ENCODE peak calls at places on chromosome 12, in five cellular contexts. O is PC-9, G is keratinocyte, I is neuronal stem cell, M is PC-3. R is an unnamed sample. For H3K27me3, the result is how much of the 10 kb centered on the place peaks cover.

GRCh38 chr12:62484234-62484633 is 17.6 kb downstream of the MON2 start:
- DNase-seq in O (no peak), G (no peak), I (no peak), M (peak), R (no peak)

GRCh38 chr12:47867496-47867941 is 37.3 kb downstream of the VDR start:
- DNase-seq in O (no peak), G (peak), I (no peak), M (peak), R (no peak)

GRCh38 chr12:78916845-78917480 is 52.4 kb downstream of the SYT1 start:
- DNase-seq in O (peak), G (no peak), I (no peak), M (peak), R (peak)

GRCh38 chr12:71804505-71804904 is 35.1 kb upstream of the TBC1D15 start:
- DNase-seq in O (no peak), G (no peak), I (no peak), M (no peak), R (peak)

GRCh38 chr12:116759783-116760581 is 21.9 kb downstream of the RNFT2 start:
- DNase-seq in O (no peak), G (no peak), I (no peak), M (no peak), R (peak)

GRCh38 chr12:46332260-46332659 is 40.3 kb downstream of the SLC38A2 start:
- DNase-seq in O (no peak), G (no peak), I (no peak), M (peak), R (no peak)

GRCh38 chr12:26273811-26274210 is 78.4 kb downstream of the SSPN start:
- DNase-seq in O (no peak), G (no peak), I (no peak), M (no peak), R (no peak)

GRCh38 chr12:76299536-76300296 is 48.5 kb downstream of the BBS10 start:
- DNase-seq in O (no peak), G (no peak), I (no peak), M (peak), R (no peak)

GRCh38 chr12:47264951-47265350 is 185.2 kb upstream of the AMIGO2 start:
- DNase-seq in O (no peak), G (no peak), I (no peak), M (no peak), R (no peak)

GRCh38 chr12:54324617-54325441 is at the start of gene COPZ1:
- DNase-seq in O (peak), G (peak), I (peak), M (peak), R (peak)

GRCh38 chr12:70661762-70662161 is 24.5 kb upstream of the PTPRB start:
- DNase-seq in O (peak), G (peak), I (no peak), M (peak), R (no peak)

GRCh38 chr12:70664463-70664862 is 27.2 kb upstream of the PTPRB start:
- DNase-seq in O (no peak), G (no peak), I (peak), M (no peak), R (peak)

GRCh38 chr12:70666364-70666763 is 29.1 kb upstream of the PTPRB start:
- DNase-seq in O (no peak), G (no peak), I (no peak), M (no peak), R (no peak)

GRCh38 chr12:70660620-70661219 is 23.5 kb upstream of the PTPRB start:
- DNase-seq in O (peak), G (peak), I (no peak), M (peak), R (no peak)

GRCh38 chr12:70663838-70664237 is 26.6 kb upstream of the PTPRB start:
- DNase-seq in O (no peak), G (no peak), I (no peak), M (no peak), R (peak)
- H2AFZ ChIP-seq in O (peak), G (peak), I (peak), M (no peak), R (peak)

DNA sequence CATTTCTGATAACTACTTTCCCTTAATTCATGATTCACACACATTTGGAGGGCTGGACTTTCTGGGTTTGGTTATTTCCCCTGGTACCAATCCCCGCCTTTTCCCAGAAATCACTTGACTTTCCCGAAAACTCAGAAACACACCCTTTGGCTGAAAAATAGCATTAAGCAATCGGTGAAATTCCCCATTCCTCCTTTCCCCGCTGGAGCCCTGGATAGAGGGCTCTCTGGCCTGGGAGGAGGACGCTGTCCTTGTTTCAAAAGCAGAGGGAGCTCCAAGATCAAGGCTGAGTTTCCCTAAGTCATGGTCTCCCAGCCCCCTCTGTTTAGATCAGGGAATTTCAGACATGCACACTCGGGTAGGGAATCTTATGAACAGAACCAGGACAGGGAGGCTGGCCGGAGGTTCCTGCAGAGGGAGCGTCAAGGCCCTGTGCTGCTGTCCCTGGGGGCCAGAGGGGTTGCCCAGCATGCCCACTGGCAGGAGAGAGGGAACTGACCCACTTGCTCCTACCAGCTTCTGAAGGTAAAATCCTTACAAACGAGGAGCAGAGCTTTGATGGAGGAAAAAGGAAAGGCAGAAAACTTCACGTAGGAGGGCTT is at the start of gene C1S:
- DNase-seq in O (peak), G (no peak), I (no peak), M (peak), R (peak)
- H3K4me2 ChIP-seq in O (peak), G (peak), I (no peak), M (no peak), R (peak)

DNA sequence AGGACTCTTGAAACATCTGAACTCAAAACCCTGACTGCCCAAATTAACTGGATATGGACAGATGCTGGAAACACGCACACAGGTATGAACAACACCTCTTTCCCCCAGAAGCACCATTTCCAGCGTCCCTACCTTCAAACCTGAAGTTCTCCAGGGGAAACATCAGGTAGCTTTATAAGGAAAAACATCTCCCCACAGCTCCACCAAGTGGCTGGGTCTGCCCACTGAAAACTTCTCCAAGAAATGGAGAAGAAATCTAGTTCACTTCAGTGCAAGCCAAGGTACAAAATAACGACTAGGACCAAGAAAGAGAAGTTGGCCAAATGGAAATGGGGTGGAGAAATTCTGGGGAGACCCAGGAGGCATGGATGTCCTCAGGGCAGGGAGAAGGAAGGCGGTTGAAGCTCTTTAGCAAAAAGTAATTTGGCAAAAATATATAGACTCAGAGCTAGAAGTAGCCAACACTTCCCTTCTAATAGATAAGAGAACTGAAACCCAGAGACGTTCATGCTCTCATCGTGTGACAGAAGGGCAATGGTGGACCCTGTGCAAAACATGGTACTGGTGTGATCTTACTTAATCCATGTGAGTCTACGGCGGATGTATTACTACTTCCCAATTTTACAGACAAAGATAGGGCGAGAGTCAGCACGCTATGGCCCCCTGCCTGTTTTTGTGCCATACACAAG is 10.5 kb upstream of the NUAK1 start:
- DNase-seq in O (peak), G (no peak), I (no peak), M (peak), R (peak)
- H3K27me3 ChIP-seq in O (under half), G (under half), I (under half), M (under half), R (under half)

GRCh38 chr12:21501258-21502163 is at the start of the genes GOLT1B and RECQL:
- DNase-seq in O (peak), G (peak), I (peak), M (peak), R (peak)
- H2AFZ ChIP-seq in O (peak), G (peak), I (peak), M (peak), R (peak)